ENCODE peak calls at places on chromosomes 7 and 10, in ten cellular contexts. D is GM20000; X is cardiac fibroblast; I is transverse colon; Y is hepatocyte; T is 8988T; B is GM23338; W is CD8-positive, alpha-beta T cell; J is PC-3; N is activated T-cell treated with anti-CD3 and anti-CD28 coated beads, Interleukin-2, amount 50 U/mL, for 1 hour. V is an unnamed sample.

GRCh38 chr10:49736564-49737113 is 25.5 kb downstream of the OGDHL start:
- DNase-seq in J (no peak), T (no peak), Y (no peak), N (no peak), W (no peak), B (no peak), D (no peak), X (no peak), I (no peak), V (no peak)

GRCh38 chr10:12466701-12467100 is 117.4 kb downstream of the CAMK1D start:
- DNase-seq in N (no peak), I (no peak), Y (no peak), J (no peak), B (no peak), X (no peak), T (no peak), W (no peak), D (no peak), V (no peak)

GRCh38 chr10:114613237-114613979 is 44.7 kb downstream of the ABLIM1 start:
- DNase-seq in Y (no peak), N (no peak), W (no peak), B (no peak), J (no peak), T (no peak), X (no peak), I (peak), D (no peak), V (no peak)

GRCh38 chr10:79608505-79609375 is 2.0 kb upstream of the SFTPA1 start:
- DNase-seq in T (peak), W (no peak), J (no peak), B (peak), I (peak), N (peak), Y (peak), X (peak), D (peak), V (peak)

GRCh38 chr10:97196213-97197029 is 10.7 kb upstream of the SLIT1 start:
- DNase-seq in D (peak), W (peak), T (peak), Y (peak), J (peak), N (peak), X (peak), B (peak), I (peak), V (peak)

GRCh38 chr7:112377607-112378006 is 72.7 kb upstream of the IFRD1 start:
- DNase-seq in Y (no peak), B (no peak), N (no peak), J (no peak), I (no peak), W (no peak), X (no peak), D (no peak), T (no peak), V (no peak)

GRCh38 chr10:69458426-69459100 is 7.3 kb downstream of the TSPAN15 start:
- DNase-seq in X (no peak), T (no peak), I (peak), W (no peak), Y (peak), D (no peak), B (no peak), N (no peak), J (peak), V (peak)

GRCh38 chr10:46028584-46029570 is 1.5 kb downstream of the NCOA4 start:
- DNase-seq in T (no peak), J (peak), I (peak), X (peak), Y (peak), D (peak), W (peak), B (peak), N (no peak), V (peak)

GRCh38 chr10:79147796-79148451 is 79.2 kb downstream of the ZMIZ1 start:
- DNase-seq in N (no peak), Y (no peak), T (no peak), W (no peak), X (no peak), D (no peak), B (no peak), J (no peak), I (no peak), V (no peak)

GRCh38 chr7:96320437-96320836 is 1.5 kb downstream of the SLC25A13 start:
- DNase-seq in X (no peak), I (no peak), T (no peak), D (peak), B (no peak), J (no peak), Y (no peak), N (no peak), W (no peak), V (no peak)

GRCh38 chr7:9453521-9453920 is 1020.1 kb downstream of the NXPH1 start:
- DNase-seq in X (no peak), D (no peak), T (no peak), N (no peak), Y (no peak), W (no peak), B (no peak), J (no peak), I (no peak), V (no peak)

GRCh38 chr10:71761105-71761511 is 12.2 kb downstream of the VSIR start:
- DNase-seq in Y (no peak), X (no peak), T (no peak), N (peak), J (peak), B (no peak), W (peak), D (no peak), I (no peak), V (no peak)

GRCh38 chr10:114252883-114253282 is 13.8 kb downstream of the VWA2 start:
- DNase-seq in T (no peak), X (no peak), J (no peak), Y (no peak), I (no peak), N (no peak), W (no peak), B (no peak), D (no peak), V (no peak)

GRCh38 chr10:104931723-104932122 is 290.6 kb downstream of the SORCS3 start:
- DNase-seq in D (no peak), W (no peak), Y (no peak), T (no peak), N (no peak), B (no peak), X (no peak), I (no peak), J (no peak), V (no peak)

GRCh38 chr10:49398000-49398861 is 2.3 kb upstream of the DRGX start:
- DNase-seq in B (peak), D (peak), X (peak), J (peak), I (peak), N (peak), T (no peak), Y (peak), W (peak), V (peak)

GRCh38 chr7:98807306-98807880 is 62.4 kb downstream of the TMEM130 start:
- DNase-seq in X (no peak), I (no peak), D (no peak), T (no peak), Y (no peak), W (no peak), J (no peak), B (no peak), N (no peak), V (no peak)

GRCh38 chr7:19117081-19117869 is at the start of gene TWIST1:
- DNase-seq in D (peak), Y (peak), J (peak), N (no peak), T (no peak), W (no peak), B (peak), I (no peak), X (peak), V (no peak)

GRCh38 chr10:110006358-110007170 is 1.2 kb upstream of the ADD3 start:
- DNase-seq in T (no peak), B (no peak), D (no peak), I (peak), W (no peak), N (no peak), X (peak), Y (peak), J (no peak), V (no peak)

GRCh38 chr7:77982926-77983550 is 184.5 kb downstream of the PHTF2 start:
- DNase-seq in D (no peak), B (no peak), T (no peak), Y (no peak), W (no peak), I (no peak), J (peak), N (no peak), X (no peak), V (no peak)

GRCh38 chr10:70699659-70700174 is 27.4 kb downstream of the ADAMTS14 start:
- DNase-seq in N (no peak), B (peak), Y (peak), W (no peak), X (no peak), T (no peak), I (no peak), D (no peak), J (peak), V (no peak)

GRCh38 chr10:109726473-109726872 is 196.8 kb downstream of the XPNPEP1 start:
- DNase-seq in X (no peak), T (no peak), D (no peak), B (no peak), Y (peak), I (no peak), W (no peak), J (no peak), N (no peak), V (no peak)

GRCh38 chr7:30831227-30831626 is 60.0 kb downstream of the MINDY4 start:
- DNase-seq in N (no peak), I (no peak), T (no peak), J (peak), B (no peak), Y (no peak), D (no peak), X (no peak), W (no peak), V (no peak)

GRCh38 chr10:12876266-12876665 is 125.2 kb downstream of the CCDC3 start:
- DNase-seq in W (no peak), B (no peak), T (no peak), I (no peak), X (no peak), N (no peak), D (no peak), J (no peak), Y (no peak), V (no peak)